ENCODE peak calls at places on chromosome 19, in five cellular contexts. G is esophagus squamous epithelium, D is fibroblast of gingiva, M is PC-3, Q is fibroblast of the conjunctiva. F is an unnamed sample.

GRCh38 chr19:4066682-4067395 is at the start of gene ZBTB7A:
- DNase-seq in G (peak), D (peak), M (peak), Q (no peak), F (peak)

GRCh38 chr19:2150794-2151338 is 500 bp downstream of the AP3D1 start:
- DNase-seq in G (no peak), M (no peak), D (no peak), Q (no peak), F (no peak)

GRCh38 chr19:3788991-3789778 is 3.0 kb upstream of the MATK start:
- DNase-seq in Q (no peak), G (no peak), D (no peak), M (no peak), F (no peak)

GRCh38 chr19:58035863-58036262 is 2.0 kb downstream of the ZSCAN1 start:
- DNase-seq in Q (no peak), G (no peak), D (no peak), M (no peak), F (no peak)

GRCh38 chr19:33344210-33344609 is 29.3 kb upstream of the CEBPG start:
- DNase-seq in D (peak), M (no peak), Q (no peak), G (no peak), F (no peak)

GRCh38 chr19:991174-991931 is 7.2 kb downstream of the WDR18 start:
- DNase-seq in M (peak), D (peak), Q (no peak), G (no peak), F (no peak)

GRCh38 chr19:17467471-17468301 is 2.6 kb upstream of the SLC27A1 start:
- DNase-seq in Q (no peak), D (peak), G (no peak), M (no peak), F (no peak)

GRCh38 chr19:18290250-18291018 is 9.0 kb upstream of the JUND start:
- DNase-seq in M (no peak), G (no peak), Q (no peak), D (no peak), F (no peak)

GRCh38 chr19:42440357-42441046 is 2.2 kb downstream of the CXCL17 start:
- DNase-seq in D (peak), M (peak), G (no peak), Q (peak), F (peak)

GRCh38 chr19:15452111-15453047 is 2.6 kb upstream of the WIZ start:
- DNase-seq in D (peak), M (peak), G (no peak), Q (peak), F (no peak)

GRCh38 chr19:15299568-15300409 is 32.5 kb downstream of the BRD4 start:
- DNase-seq in Q (no peak), D (peak), M (no peak), G (no peak), F (peak)